ENCODE peak calls at places on chromosomes 12 and 14, in nine cellular contexts. F is astrocyte of the cerebellum, N is fibroblast of the aortic adventitia, G is K562, B is endothelial cell, K is endodermal cell, V is cardiac fibroblast, T is body of pancreas, P is mesothelial cell of epicardium. J is an unnamed sample.

GRCh38 chr14:98186140-98186539 is 1085.9 kb downstream of the BCL11B start:
- DNase-seq in F (no peak), N (no peak), G (no peak), B (no peak), K (no peak), V (no peak), T (no peak), P (no peak), J (no peak)

GRCh38 chr12:103102225-103102744 is 144.8 kb downstream of the ASCL1 start:
- DNase-seq in F (no peak), N (no peak), G (no peak), B (no peak), K (no peak), V (no peak), T (no peak), P (no peak), J (no peak)

GRCh38 chr14:73567951-73568885 is 795 bp upstream of the ACOT2 start:
- DNase-seq in F (no peak), N (peak; percentile 48), G (peak; percentile 0), B (no peak), K (no peak), V (peak; percentile 6), T (no peak), P (no peak), J (no peak)

GRCh38 chr12:92987846-92988621 is 58.9 kb upstream of the EEA1 start:
- DNase-seq in F (no peak), N (no peak), G (no peak), B (no peak), K (peak; percentile 91), V (no peak), T (peak; percentile 15), P (no peak), J (no peak)

GRCh38 chr12:12482150-12482761 is 80.4 kb downstream of the DUSP16 start:
- DNase-seq in F (no peak), N (no peak), G (no peak), B (no peak), K (no peak), V (no peak), T (no peak), P (no peak), J (no peak)

GRCh38 chr12:16568873-16569272 is 37.1 kb downstream of the LMO3 start:
- DNase-seq in F (no peak), N (no peak), G (no peak), B (no peak), K (no peak), V (peak; percentile 62), T (no peak), P (no peak), J (no peak)

GRCh38 chr12:53143355-53143754 is 37.2 kb upstream of the ZNF740 start:
- DNase-seq in F (no peak), N (no peak), G (no peak), B (no peak), K (no peak), V (no peak), T (no peak), P (no peak), J (no peak)

GRCh38 chr14:20624495-20625070 is 16.9 kb downstream of the OR6S1 start:
- DNase-seq in F (no peak), N (peak; percentile 65), G (peak; percentile 28), B (peak; percentile 22), K (peak; percentile 91), V (peak; percentile 85), T (peak; percentile 47), P (no peak), J (peak; percentile 68)

GRCh38 chr12:26121323-26121740 is 3.5 kb downstream of the BHLHE41 start:
- DNase-seq in F (no peak), N (peak; percentile 28), G (no peak), B (no peak), K (peak; percentile 67), V (no peak), T (no peak), P (no peak), J (no peak)

GRCh38 chr14:29919845-29920244 is 7.8 kb downstream of the PRKD1 start:
- DNase-seq in F (no peak), N (no peak), G (no peak), B (no peak), K (no peak), V (no peak), T (no peak), P (no peak), J (no peak)

GRCh38 chr14:63853831-63854293 is 1.1 kb downstream of the SYNE2 start:
- DNase-seq in F (no peak), N (peak; percentile 56), G (no peak), B (peak; percentile 30), K (peak; percentile 66), V (peak; percentile 63), T (peak; percentile 69), P (peak; percentile 19), J (peak; percentile 37)

GRCh38 chr14:57221931-57222330 is 46.8 kb downstream of the EXOC5 start:
- DNase-seq in F (no peak), N (no peak), G (no peak), B (no peak), K (no peak), V (no peak), T (no peak), P (no peak), J (no peak)

GRCh38 chr12:102043928-102044327 is 17.9 kb downstream of the WASHC3 start:
- DNase-seq in F (no peak), N (no peak), G (no peak), B (no peak), K (no peak), V (no peak), T (no peak), P (no peak), J (no peak)

GRCh38 chr12:50006754-50007442 is 18.4 kb downstream of the RACGAP1 start:
- DNase-seq in F (peak; percentile 22), N (peak; percentile 30), G (no peak), B (no peak), K (no peak), V (peak; percentile 46), T (no peak), P (no peak), J (no peak)

GRCh38 chr14:78978896-78979295 is 808.7 kb downstream of the NRXN3 start:
- DNase-seq in F (no peak), N (no peak), G (no peak), B (no peak), K (no peak), V (no peak), T (no peak), P (no peak), J (no peak)

GRCh38 chr14:100783630-100784321 is 42.1 kb upstream of the MEG3 start:
- DNase-seq in F (no peak), N (no peak), G (no peak), B (no peak), K (no peak), V (no peak), T (no peak), P (no peak), J (no peak)

GRCh38 chr14:61933021-61933420 is 170.8 kb downstream of the SNAPC1 start:
- DNase-seq in F (no peak), N (no peak), G (no peak), B (no peak), K (no peak), V (no peak), T (no peak), P (no peak), J (no peak)

GRCh38 chr12:49089831-49090773 is 4.5 kb downstream of the DHH start:
- DNase-seq in F (no peak), N (peak; percentile 54), G (peak; percentile 54), B (peak; percentile 74), K (peak; percentile 80), V (peak; percentile 59), T (peak; percentile 28), P (no peak), J (peak; percentile 56)

GRCh38 chr12:116009805-116010204 is 267.7 kb downstream of the MED13L start:
- DNase-seq in F (no peak), N (no peak), G (no peak), B (no peak), K (no peak), V (peak; percentile 9), T (no peak), P (no peak), J (no peak)
- TF ChIP-seq CTCF in F (peak; percentile 46), N (peak; percentile 47), G (no peak), B (peak; percentile 72), K (peak; percentile 72), V (peak; percentile 40), T (no peak), P (peak; percentile 50), J (peak; percentile 24)

DNA sequence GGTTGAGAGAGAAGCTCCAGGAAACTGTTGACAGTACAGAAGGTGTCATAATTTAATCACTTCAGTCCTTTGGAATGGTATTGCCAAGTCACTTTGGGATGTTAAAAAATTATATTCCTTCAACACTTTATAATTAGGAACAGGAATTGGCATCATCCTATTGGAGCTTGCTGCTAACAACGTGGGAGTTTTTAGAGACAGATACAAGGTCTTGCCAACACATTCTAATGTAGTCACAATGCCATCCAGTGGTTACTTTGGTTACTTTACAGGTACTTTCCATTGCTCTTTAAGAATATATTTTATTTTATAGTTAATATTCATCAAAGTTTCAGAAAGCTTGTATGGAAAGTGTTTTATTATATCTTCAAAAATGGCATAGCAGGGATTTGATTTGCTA is 310.1 kb downstream of the SYT1 start:
- DNase-seq in F (peak; percentile 63), N (peak; percentile 88), G (no peak), B (no peak), K (no peak), V (peak; percentile 83), T (no peak), P (no peak), J (no peak)
- TF ChIP-seq CTCF in F (peak; percentile 33), N (peak; percentile 52), G (no peak), B (no peak), K (peak; percentile 63), V (peak; percentile 46), T (no peak), P (no peak), J (no peak)

DNA sequence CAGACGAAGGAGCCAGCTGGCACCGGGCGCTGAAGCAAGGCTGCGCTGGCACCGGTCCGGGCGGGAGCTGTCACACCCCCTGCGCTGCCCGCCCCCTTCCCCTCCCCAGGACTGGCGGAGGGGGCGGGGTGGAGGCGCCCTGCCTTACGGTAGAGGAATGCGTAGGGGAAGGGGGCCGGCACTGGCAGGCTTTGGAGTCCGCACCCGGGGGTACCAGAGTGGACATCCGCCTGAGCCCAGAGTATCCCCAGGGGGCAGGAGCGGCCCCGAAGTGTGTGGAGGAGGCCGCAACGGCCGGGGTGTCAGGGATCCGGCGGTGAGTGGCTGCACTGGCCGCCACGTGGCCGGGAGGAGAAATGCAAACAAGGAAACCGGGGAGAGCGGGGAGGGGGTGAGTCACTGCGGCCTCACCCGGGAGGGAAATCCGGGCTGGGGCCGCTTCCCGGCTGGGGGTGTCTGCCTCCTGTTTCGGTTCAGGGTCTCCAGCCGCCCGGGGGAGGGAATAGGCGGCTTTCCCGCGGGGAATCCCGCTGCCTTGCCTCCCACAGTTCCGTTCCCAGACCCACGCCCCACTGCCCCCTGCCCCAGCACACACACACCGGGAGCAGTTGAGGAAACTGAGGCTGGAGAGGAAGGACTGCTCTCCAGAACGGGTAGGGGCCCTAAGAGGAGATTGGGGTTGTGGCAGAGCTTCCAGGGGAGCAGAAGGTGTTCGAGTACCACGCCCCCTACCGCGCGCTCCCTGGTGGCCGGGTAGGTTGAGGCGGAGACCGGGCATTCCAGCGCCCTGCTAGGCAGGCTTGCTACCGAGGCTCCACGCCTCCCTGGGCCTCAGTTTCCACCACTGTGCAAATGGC is at the start of gene RAPGEF3:
- DNase-seq in F (peak; percentile 46), N (peak; percentile 67), G (peak; percentile 92), B (peak; percentile 85), K (peak; percentile 96), V (peak; percentile 84), T (peak; percentile 96), P (peak; percentile 62), J (peak; percentile 77)
- TF ChIP-seq CTCF in F (peak; percentile 58), N (peak; percentile 64), G (peak; percentile 68), B (peak; percentile 84), K (peak; percentile 66), V (peak; percentile 46), T (peak; percentile 64), P (peak; percentile 76), J (peak; percentile 54)

GRCh38 chr12:106736051-106736957 is 38.2 kb upstream of the RIC8B start:
- DNase-seq in F (no peak), N (peak; percentile 3), G (no peak), B (no peak), K (peak; percentile 55), V (peak; percentile 7), T (no peak), P (no peak), J (no peak)
- TF ChIP-seq CTCF in F (no peak), N (no peak), G (peak; percentile 42), B (no peak), K (no peak), V (no peak), T (no peak), P (no peak), J (no peak)

J was measured in nephron progenitor cell.